ENCODE peak calls at places on chromosomes 1 and 21, in ten cellular contexts. O is thyroid gland; I is stimulated activated CD4-positive, alpha-beta T cell treated with anti-CD3 and anti-CD28 coated beads, Interleukin-2, amount 100 ng/mL, for 24 hours; B is NCI-H1092 treated with DMSO at 0.1 percent for 48 hours; G is T-helper 2 cell; X is psoas muscle; W is tibial nerve; J is H4; Z is left kidney; T is NCI-H1105. A is an unnamed sample.

GRCh38 chr1:177082855-177083741 is 81.4 kb downstream of the ASTN1 start:
- DNase-seq in O (no peak), I (no peak), B (no peak), G (no peak), X (no peak), W (peak), J (no peak), Z (peak), T (no peak), A (no peak)

GRCh38 chr1:31694069-31694909 is 9.5 kb downstream of the COL16A1 start:
- DNase-seq in O (no peak), I (no peak), B (no peak), G (no peak), X (no peak), W (no peak), J (no peak), Z (peak), T (no peak), A (no peak)

GRCh38 chr1:55138740-55139283 is 76.4 kb downstream of the USP24 start:
- DNase-seq in O (no peak), I (no peak), B (no peak), G (no peak), X (no peak), W (no peak), J (no peak), Z (no peak), T (no peak), A (no peak)

GRCh38 chr1:119163396-119163795 is 22.9 kb upstream of the WARS2 start:
- DNase-seq in O (no peak), I (no peak), B (no peak), G (no peak), X (no peak), W (no peak), J (no peak), Z (no peak), T (no peak), A (no peak)

GRCh38 chr1:58884706-58885661 is 101.1 kb upstream of the JUN start:
- DNase-seq in O (no peak), I (no peak), B (peak), G (no peak), X (peak), W (peak), J (no peak), Z (peak), T (peak), A (no peak)

GRCh38 chr1:248757784-248758195 is 2.2 kb upstream of the LYPD8 start:
- DNase-seq in O (no peak), I (no peak), B (no peak), G (no peak), X (no peak), W (no peak), J (no peak), Z (no peak), T (no peak), A (no peak)

GRCh38 chr1:11188381-11188780 is 774 bp upstream of the ANGPTL7 start:
- DNase-seq in O (no peak), I (no peak), B (no peak), G (no peak), X (no peak), W (no peak), J (no peak), Z (no peak), T (no peak), A (no peak)

GRCh38 chr1:2777428-2778219 is 23.9 kb downstream of the TTC34 start:
- DNase-seq in O (no peak), I (no peak), B (no peak), G (no peak), X (no peak), W (no peak), J (no peak), Z (no peak), T (no peak), A (no peak)

GRCh38 chr1:227892930-227893695 is 54.6 kb downstream of the WNT9A start:
- DNase-seq in O (peak), I (peak), B (no peak), G (no peak), X (no peak), W (no peak), J (no peak), Z (no peak), T (no peak), A (no peak)

GRCh38 chr1:29259802-29260441 is 23.6 kb downstream of the PTPRU start:
- DNase-seq in O (peak), I (peak), B (no peak), G (no peak), X (peak), W (peak), J (no peak), Z (peak), T (no peak), A (no peak)

GRCh38 chr1:46547481-46548383 is 3.7 kb downstream of the KNCN start:
- DNase-seq in O (no peak), I (no peak), B (peak), G (no peak), X (no peak), W (peak), J (peak), Z (peak), T (no peak), A (no peak)

GRCh38 chr1:230498704-230499103 is 72.6 kb upstream of the PGBD5 start:
- DNase-seq in O (no peak), I (no peak), B (peak), G (no peak), X (no peak), W (no peak), J (no peak), Z (no peak), T (peak), A (no peak)

GRCh38 chr1:159473335-159473734 is 33.8 kb downstream of the OR10J1 start:
- DNase-seq in O (no peak), I (no peak), B (no peak), G (no peak), X (no peak), W (no peak), J (no peak), Z (no peak), T (no peak), A (no peak)

GRCh38 chr1:147669475-147670318 is 627 bp downstream of the ACP6 start:
- DNase-seq in O (peak), I (peak), B (no peak), G (peak), X (peak), W (peak), J (no peak), Z (peak), T (peak), A (no peak)

GRCh38 chr21:33300701-33301631 is 23.8 kb upstream of the IFNAR1 start:
- DNase-seq in O (no peak), I (no peak), B (peak), G (no peak), X (no peak), W (no peak), J (no peak), Z (peak), T (no peak), A (no peak)

GRCh38 chr1:116026626-116027025 is 50.3 kb downstream of the SLC22A15 start:
- DNase-seq in O (no peak), I (no peak), B (no peak), G (no peak), X (no peak), W (no peak), J (no peak), Z (no peak), T (no peak), A (no peak)

GRCh38 chr1:228691926-228692325 is 43.4 kb upstream of the RHOU start:
- DNase-seq in O (peak), I (no peak), B (peak), G (no peak), X (no peak), W (peak), J (peak), Z (peak), T (peak), A (peak)

GRCh38 chr1:115679141-115679611 is 37.4 kb downstream of the VANGL1 start:
- DNase-seq in O (peak), I (no peak), B (no peak), G (no peak), X (peak), W (peak), J (peak), Z (no peak), T (no peak), A (no peak)

GRCh38 chr1:215891266-215891665 is 324.2 kb downstream of the KCTD3 start:
- DNase-seq in O (no peak), I (no peak), B (peak), G (no peak), X (no peak), W (no peak), J (no peak), Z (peak), T (peak), A (no peak)

GRCh38 chr1:109619655-109620395 is at the start of gene AMPD2:
- DNase-seq in O (peak), I (peak), B (peak), G (peak), X (peak), W (peak), J (peak), Z (peak), T (peak), A (no peak)

GRCh38 chr21:25464275-25464674 is 143.0 kb downstream of the MRPL39 start:
- DNase-seq in O (no peak), I (no peak), B (no peak), G (no peak), X (no peak), W (no peak), J (no peak), Z (no peak), T (no peak), A (no peak)

GRCh38 chr1:162206749-162207635 is 137.5 kb downstream of the NOS1AP start:
- DNase-seq in O (peak), I (no peak), B (peak), G (no peak), X (no peak), W (no peak), J (peak), Z (no peak), T (peak), A (no peak)

GRCh38 chr1:162847839-162848453 is 13.0 kb downstream of the CCDC190 start:
- DNase-seq in O (peak), I (peak), B (peak), G (peak), X (peak), W (peak), J (peak), Z (peak), T (peak), A (no peak)

GRCh38 chr1:29439615-29440014 is 203.3 kb downstream of the PTPRU start:
- DNase-seq in O (no peak), I (no peak), B (no peak), G (no peak), X (no peak), W (no peak), J (no peak), Z (no peak), T (no peak), A (no peak)

A was measured in iPS DF 19.7.